ENCODE peak calls at places on chromosomes 16 and 17, in four cellular contexts. W is SK-N-SH, U is GM12878, K is K562. I is an unnamed sample.
A peak's percentile ranks its signal among the peaks of the same experiment; 100 is the strongest.

GRCh38 chr16:18953535-18953934 is 27.3 kb upstream of the SMG1 start:
- DNase-seq in K (no peak), W (no peak), U (no peak), I (no peak)

GRCh38 chr17:55830699-55831098 is 79.8 kb downstream of the PCTP start:
- DNase-seq in U (no peak), K (no peak), W (peak; percentile 54), I (no peak)

GRCh38 chr16:22336581-22336980 is 37.8 kb downstream of the CDR2 start:
- DNase-seq in U (no peak), W (no peak), K (no peak), I (no peak)

GRCh38 chr17:47841488-47842308 is 625 bp upstream of the SCRN2 start:
- DNase-seq in K (no peak), W (no peak), U (no peak), I (no peak)

GRCh38 chr16:17937003-17937402 is 399.5 kb downstream of the NPIPA8 start:
- DNase-seq in U (no peak), K (no peak), W (no peak), I (no peak)

GRCh38 chr17:44112284-44113280 is 10.9 kb downstream of the HDAC5 start:
- DNase-seq in W (no peak), U (no peak), K (peak; percentile 42), I (peak; percentile 60)

GRCh38 chr17:14738652-14738988 is 437.7 kb downstream of the HS3ST3B1 start:
- DNase-seq in U (no peak), W (no peak), K (no peak), I (no peak)

GRCh38 chr17:61139219-61139618 is 260.4 kb upstream of the TBX2 start:
- DNase-seq in K (no peak), U (peak; percentile 77), W (no peak), I (no peak)

DNA sequence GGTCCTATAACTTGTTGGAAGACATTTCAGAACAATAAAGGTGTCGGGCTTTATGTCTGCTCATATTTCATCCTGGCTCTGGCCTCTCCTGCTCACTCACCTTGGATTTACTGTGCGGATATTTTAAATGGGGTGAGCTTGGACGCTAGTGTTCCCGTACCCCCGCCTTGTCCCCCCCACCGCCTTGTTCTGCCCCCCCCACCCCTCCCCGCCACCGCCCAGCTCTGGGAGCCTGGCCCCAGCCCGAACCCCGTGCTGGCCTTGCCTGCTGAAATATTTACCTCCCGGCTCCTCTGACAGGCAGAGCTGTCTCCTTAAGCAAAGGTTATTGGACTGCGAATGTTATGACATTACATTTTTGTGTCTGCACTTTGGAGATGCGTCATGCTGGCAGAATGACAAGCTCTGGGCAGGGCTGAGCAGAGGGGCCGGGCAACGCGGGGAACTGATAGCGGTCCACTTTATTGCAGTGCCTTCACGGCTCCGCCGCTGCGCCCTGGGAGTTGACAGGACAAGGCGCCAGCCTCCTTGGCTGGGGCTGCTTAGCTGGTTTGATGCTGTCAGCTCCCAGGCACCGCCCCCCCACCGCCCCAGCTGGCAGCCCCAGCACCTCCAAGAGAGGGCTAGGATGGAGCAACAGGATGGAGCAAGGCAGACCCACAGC is 222.5 kb upstream of the GSE1 start:
- DNase-seq in K (peak; percentile 90), W (peak; percentile 90), U (no peak), I (peak; percentile 90)
- TF ChIP-seq ZBTB33 in K (no peak), W (no peak), U (no peak), I (no peak)

DNA sequence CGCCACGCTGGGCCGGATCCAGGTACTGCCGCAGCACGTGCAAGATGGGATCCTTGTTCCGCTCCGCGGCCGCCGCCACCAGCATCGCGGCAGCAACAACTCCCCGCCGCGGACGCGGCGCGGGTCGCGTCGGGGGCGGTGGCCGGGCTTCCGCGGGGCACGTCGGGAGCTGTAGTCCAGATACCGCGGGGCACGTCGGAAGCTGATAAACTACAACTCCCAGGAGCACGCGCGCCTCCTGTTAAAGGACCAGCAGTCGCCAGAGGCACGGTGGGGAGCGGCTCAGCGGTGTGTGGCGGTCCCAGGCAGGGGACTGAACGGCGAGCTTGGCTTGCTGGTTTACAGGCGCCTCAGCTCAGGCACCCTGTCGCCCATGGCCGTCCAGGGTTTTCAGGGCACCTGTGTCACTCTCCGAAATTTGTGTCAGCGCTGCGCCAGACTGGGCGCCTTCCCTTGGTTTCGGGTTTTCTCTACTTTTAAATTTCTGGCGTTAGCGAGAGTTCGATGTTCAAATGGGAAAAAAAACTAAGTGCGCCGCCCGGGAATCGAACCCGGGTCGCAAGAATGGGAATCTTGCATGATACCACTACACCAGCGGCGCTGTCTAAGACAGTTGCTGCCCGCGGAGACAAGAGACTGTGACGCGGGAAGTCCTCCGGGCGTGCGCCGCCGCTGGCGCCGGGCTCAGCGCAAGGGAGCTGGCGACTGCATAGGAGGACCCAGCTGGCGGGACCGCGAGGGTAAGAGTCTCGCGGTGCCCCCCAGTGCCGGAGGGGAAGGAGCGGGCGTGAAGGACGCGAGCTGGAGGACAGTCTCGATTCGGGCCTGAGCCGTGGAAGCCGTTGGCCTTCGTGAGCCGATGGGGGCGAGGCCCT is at the start of gene METTL26:
- DNase-seq in W (peak; percentile 94), K (peak; percentile 78), U (peak; percentile 68), I (peak; percentile 92)
- TF ChIP-seq EP300 in W (peak; percentile 1), K (peak; percentile 69), U (peak; percentile 66), I (no peak)

GRCh38 chr16:85227262-85227923 is 115.1 kb upstream of the CIBAR2 start:
- DNase-seq in W (no peak), K (no peak), U (peak; percentile 98), I (no peak)
- TF ChIP-seq ZBTB33 in W (no peak), K (no peak), U (no peak), I (no peak)

DNA sequence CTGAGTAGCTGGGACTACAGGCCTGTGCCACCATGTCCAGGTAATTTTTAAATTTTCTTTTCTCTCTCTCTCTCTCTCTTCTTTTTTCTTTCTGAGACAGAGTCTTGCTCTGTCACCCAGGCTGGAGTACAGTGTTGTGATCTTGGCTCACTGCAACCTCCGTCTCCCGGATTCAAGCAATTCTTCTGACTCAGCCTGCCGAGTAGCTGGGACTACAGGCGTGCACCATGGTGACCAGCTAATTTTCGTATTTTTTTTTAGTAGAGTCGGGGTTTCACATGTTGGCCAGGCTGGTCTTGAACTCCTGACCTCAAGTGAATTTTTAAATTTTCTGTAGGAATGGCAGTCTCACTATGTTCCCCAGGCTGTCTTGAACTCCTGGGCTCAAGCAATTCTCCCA is 11.1 kb upstream of the ZNF652 start:
- DNase-seq in K (no peak), U (no peak), W (no peak), I (no peak)
- TF ChIP-seq EP300 in K (no peak), U (no peak), W (no peak), I (no peak)

DNA sequence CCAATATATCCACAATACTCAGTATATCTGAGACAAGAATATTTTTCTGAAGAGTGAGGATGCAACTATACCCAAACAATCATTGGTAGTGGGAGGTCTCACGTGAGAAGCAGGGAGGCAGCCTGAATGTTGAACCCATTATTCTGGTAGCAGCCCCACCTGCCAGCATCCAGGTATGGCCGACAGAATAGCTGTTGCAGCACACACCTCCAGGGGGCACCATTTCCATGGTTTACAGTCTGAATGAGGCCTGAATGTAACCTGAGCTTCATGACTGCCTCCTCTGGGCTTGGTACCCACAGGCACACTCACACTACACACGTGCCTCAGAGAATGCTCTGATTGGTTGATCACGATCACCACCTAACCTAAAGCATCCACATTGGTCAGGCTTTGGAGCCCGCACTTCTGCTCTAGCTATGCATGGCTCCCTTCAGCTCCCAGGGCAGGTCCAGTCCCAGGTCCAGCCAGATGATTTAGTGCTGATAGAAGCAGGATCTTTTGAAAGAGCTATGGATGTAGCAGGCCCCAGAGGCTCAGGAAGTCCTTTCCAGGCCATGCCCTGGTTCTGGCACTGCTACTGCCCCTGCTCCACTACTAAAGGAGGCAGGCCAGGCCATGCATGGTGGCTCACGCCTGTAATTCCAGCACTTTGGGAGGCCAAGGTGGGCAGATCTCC is 11.0 kb upstream of the CBFB start:
- DNase-seq in W (peak; percentile 89), K (peak; percentile 84), U (peak; percentile 82), I (peak; percentile 99)
- TF ChIP-seq ZBTB33 in W (no peak), K (no peak), U (no peak), I (no peak)

GRCh38 chr16:84303023-84303422 is 8.3 kb downstream of the WFDC1 start:
- DNase-seq in K (no peak), W (no peak), U (no peak), I (no peak)
- TF ChIP-seq EP300 in K (no peak), W (no peak), U (no peak), I (no peak)

DNA sequence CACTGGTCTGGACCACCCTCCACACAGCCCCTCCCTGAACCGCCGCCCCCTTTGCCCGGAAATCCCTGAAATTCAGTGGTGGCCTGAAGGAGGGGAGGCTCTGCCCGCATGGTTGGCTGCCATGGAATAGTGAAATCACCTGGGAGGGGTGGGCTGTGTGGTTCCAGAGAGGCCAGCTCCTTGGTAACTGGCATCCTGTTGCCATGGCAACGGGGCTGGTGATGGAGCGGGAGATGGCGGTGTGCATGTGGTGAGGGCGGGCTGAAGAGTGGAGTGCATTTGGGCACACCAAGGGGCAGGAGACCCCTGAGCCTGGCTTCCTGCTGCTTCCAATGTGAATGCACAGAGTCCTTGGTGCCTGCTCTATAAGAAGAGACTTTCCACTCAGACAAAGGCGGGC is 2.4 kb downstream of the EFNB3 start:
- DNase-seq in K (no peak), W (peak; percentile 74), U (no peak), I (no peak)
- TF ChIP-seq ZBTB33 in K (no peak), W (no peak), U (no peak), I (no peak)

DNA sequence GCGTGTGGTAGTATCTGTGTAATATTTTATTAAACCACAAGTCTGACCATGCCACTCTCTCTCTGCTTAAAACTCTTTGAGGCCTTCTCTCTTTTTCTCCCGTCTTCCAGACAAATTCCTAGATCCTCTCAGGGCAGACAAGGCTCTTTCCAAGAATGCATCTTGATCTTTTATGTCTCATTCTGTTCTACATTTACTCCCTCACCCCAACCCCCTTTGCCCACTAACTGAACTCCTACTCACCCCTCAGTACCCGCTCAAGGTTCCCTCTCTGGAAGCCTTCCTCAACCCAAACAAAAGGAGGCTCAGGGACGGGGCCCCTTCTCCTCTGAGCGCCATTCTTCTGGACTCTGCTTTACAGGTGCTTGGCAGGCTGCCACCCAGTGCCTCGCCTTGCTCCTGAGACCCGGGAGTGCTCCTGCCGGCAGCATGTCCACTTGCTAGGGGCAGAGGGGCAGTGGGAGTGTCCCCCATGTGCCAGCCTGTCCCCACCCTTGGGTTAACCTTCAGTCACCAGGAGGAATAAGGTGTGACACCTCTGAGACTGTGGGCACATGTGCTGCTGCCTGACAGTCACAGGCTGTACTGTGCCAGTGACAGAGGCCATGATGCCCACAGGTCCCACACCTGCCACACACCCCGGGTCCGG is 9.2 kb downstream of the SLC13A2 start:
- DNase-seq in W (no peak), U (no peak), K (no peak), I (no peak)
- TF ChIP-seq EP300 in W (no peak), U (no peak), K (no peak), I (no peak)

DNA sequence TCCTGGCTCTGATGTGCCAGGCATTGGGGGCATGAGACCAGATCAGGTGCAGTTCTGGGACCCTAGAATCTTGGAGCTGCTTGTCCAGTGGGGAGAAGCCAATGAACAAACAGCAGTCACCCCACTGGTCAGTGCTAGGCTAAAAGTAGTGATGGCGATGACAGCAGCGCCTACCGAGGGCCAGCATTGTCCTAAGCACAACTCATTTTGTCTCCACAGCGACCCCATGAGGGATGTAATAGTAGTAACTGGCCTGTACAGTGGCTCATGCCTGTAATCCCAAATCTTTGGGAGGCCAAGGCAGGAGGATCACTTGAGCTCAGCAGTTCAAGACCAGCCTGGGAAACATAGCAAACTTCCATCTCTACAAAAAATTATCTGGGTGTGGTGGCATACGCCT is 6.2 kb downstream of the SMCR8 start:
- DNase-seq in W (no peak), U (no peak), K (peak; percentile 41), I (no peak)
- TF ChIP-seq ZBTB33 in W (no peak), U (no peak), K (no peak), I (peak; percentile 8)

I was measured in HepG2.